ENCODE peak calls at places on chromosomes 4 and X, in eight cellular contexts. Q, U, M, W, L, X, G and S are unnamed samples. For H3K4me1, the result is how much of the 10 kb centered on the place peaks cover.

GRCh38 chr4:2744576-2745270 is 11.4 kb downstream of the TNIP2 start:
- DNase-seq in Q (no peak), U (no peak), M (no peak), G (no peak), L (no peak), X (no peak), W (no peak), S (peak)

GRCh38 chr4:80058740-80059139 is 14.3 kb downstream of the ANTXR2 start:
- DNase-seq in L (no peak), Q (no peak), W (no peak), U (no peak), G (no peak), M (no peak), X (peak), S (no peak)

GRCh38 chr4:86685401-86685800 is 91.3 kb downstream of the PTPN13 start:
- DNase-seq in L (no peak), G (no peak), M (no peak), Q (no peak), U (peak), W (peak), X (peak), S (no peak)

GRCh38 chr4:58225460-58225859 is 1115.3 kb upstream of the IGFBP7 start:
- DNase-seq in U (no peak), M (no peak), W (no peak), Q (no peak), L (no peak), G (no peak), X (no peak), S (no peak)

GRCh38 chrX:154349359-154349935 is 25.0 kb downstream of the FLNA start:
- DNase-seq in G (no peak), U (no peak), W (no peak), Q (peak), X (no peak), L (no peak), M (no peak), S (no peak)

GRCh38 chrX:130915302-130915701 is 12.3 kb upstream of the ENOX2 start:
- DNase-seq in U (no peak), M (no peak), X (peak), G (no peak), W (no peak), Q (no peak), L (no peak), S (peak)

GRCh38 chr4:59553063-59553738 is 1646.9 kb upstream of the ADGRL3 start:
- DNase-seq in G (no peak), M (peak), L (no peak), X (no peak), U (peak), W (no peak), Q (no peak), S (no peak)

GRCh38 chrX:69369999-69370398 is 134.1 kb upstream of the NALF2 start:
- DNase-seq in G (no peak), X (no peak), W (no peak), M (no peak), L (no peak), Q (no peak), U (no peak), S (no peak)

GRCh38 chr4:74418063-74418670 is 26.8 kb upstream of the AREG start:
- DNase-seq in U (peak), M (peak), X (peak), L (no peak), G (no peak), W (no peak), Q (no peak), S (no peak)

GRCh38 chr4:82957045-82957444 is 53.6 kb downstream of the LIN54 start:
- DNase-seq in W (no peak), L (no peak), M (no peak), X (no peak), Q (no peak), U (no peak), G (no peak), S (no peak)

GRCh38 chr4:67928547-67928946 is 34.7 kb downstream of the TMPRSS11A start:
- DNase-seq in L (peak), X (no peak), Q (peak), G (no peak), M (no peak), W (no peak), U (peak), S (no peak)

GRCh38 chr4:138535316-138535715 is 293.2 kb upstream of the SLC7A11 start:
- DNase-seq in G (no peak), X (no peak), M (no peak), U (peak), Q (no peak), L (no peak), W (no peak), S (no peak)

GRCh38 chr4:54063224-54063623 is 1.2 kb downstream of the CHIC2 start:
- DNase-seq in G (no peak), W (no peak), M (no peak), X (peak), U (peak), L (no peak), Q (no peak), S (no peak)
- H3K4me1 ChIP-seq in G (half or more), W (under half), M (under half), X (under half), U (under half), L (under half), Q (under half), S (under half)

GRCh38 chr4:129220254-129220653 is 124.3 kb downstream of the C4orf33 start:
- DNase-seq in W (no peak), G (no peak), X (no peak), L (no peak), U (no peak), M (no peak), Q (no peak), S (no peak)

GRCh38 chr4:129218897-129219296 is 122.9 kb downstream of the C4orf33 start:
- DNase-seq in Q (no peak), M (no peak), U (peak), W (no peak), G (no peak), X (peak), L (no peak), S (no peak)

GRCh38 chr4:129223955-129224354 is 128.0 kb downstream of the C4orf33 start:
- DNase-seq in Q (no peak), U (no peak), M (no peak), X (no peak), W (no peak), G (no peak), L (no peak), S (no peak)

GRCh38 chr4:129213692-129214091 is 117.7 kb downstream of the C4orf33 start:
- DNase-seq in W (no peak), M (no peak), L (no peak), Q (peak), G (no peak), U (no peak), X (no peak), S (no peak)

GRCh38 chr4:129218355-129218754 is 122.4 kb downstream of the C4orf33 start:
- DNase-seq in L (peak), U (peak), M (no peak), W (peak), G (no peak), X (no peak), Q (peak), S (no peak)
- TF ChIP-seq CTCF in L (peak), U (no peak), M (peak), W (peak), G (no peak), X (no peak), Q (peak), S (peak)

DNA sequence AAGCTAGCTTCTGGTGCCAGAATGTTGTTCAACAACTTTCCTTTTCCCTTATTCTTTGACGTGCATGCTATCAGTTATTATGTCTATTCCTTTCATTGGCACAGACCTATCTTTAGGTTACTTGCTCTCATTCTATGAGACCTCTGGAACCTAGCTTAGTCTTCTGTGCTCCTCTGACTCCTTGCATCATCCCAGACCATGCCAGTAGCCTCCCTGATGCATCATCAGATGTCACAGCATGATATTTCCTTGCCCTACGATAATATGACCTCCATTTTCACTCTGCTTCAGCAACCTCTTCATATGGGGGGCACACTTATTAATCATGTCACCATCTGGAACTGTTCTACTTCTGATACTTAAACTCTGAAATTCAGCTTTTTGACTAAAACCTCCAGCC is 37.2 kb downstream of the CLCN5 start:
- DNase-seq in Q (no peak), G (no peak), W (no peak), L (no peak), U (no peak), X (no peak), M (no peak), S (no peak)
- H3K4me3 ChIP-seq in Q (no peak), G (no peak), W (no peak), L (no peak), U (no peak), X (no peak), M (no peak), S (no peak)

GRCh38 chrX:9858080-9858479 is 71.9 kb downstream of the SHROOM2 start:
- DNase-seq in G (no peak), Q (no peak), U (no peak), W (peak), X (no peak), M (no peak), L (no peak), S (no peak)
- H3K4me1 ChIP-seq in G (under half), Q (under half), U (under half), W (under half), X (under half), M (under half), L (under half), S (under half)

DNA sequence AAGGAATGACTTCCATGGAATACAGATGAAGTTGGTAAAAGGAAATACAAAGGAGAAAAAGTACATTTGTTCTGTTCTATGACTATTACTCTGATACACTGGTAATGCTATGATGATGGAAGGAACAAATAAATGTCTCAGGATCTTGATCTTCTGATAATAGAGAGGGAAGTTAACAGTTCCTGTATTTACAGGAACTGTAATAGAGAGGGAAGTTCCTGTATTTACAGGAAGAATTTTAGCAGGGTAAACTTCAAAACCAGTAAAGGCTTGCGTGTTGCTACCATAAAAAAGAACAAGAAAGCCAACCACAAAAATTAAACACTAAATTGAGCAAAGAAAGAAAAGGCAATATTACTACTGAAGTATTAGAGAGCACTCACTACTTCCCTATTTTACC is 91.7 kb upstream of the HPGD start:
- DNase-seq in W (no peak), L (no peak), M (no peak), U (no peak), Q (no peak), G (no peak), X (no peak), S (no peak)
- TF ChIP-seq CTCF in W (no peak), L (no peak), M (no peak), U (no peak), Q (no peak), G (no peak), X (no peak), S (no peak)